ENCODE peak calls at places on chromosomes 16 and 17, in ten cellular contexts. One of them, this sample, is unnamed.

GRCh38 chr16:66487580-66488235 is 60.6 kb downstream of the BEAN1 start:
- DNase-seq in heart right ventricle: no peak
- DNase-seq in CD8-positive, alpha-beta T cell: no peak
- DNase-seq in HepG2: no peak
- DNase-seq in RWPE1: no peak
- DNase-seq in tibial artery: peak; percentile 70
- DNase-seq in brain microvascular endothelial cell: no peak
- DNase-seq in effector memory CD4-positive, alpha-beta T cell: no peak
- DNase-seq in A549: no peak
- DNase-seq in breast epithelium: peak; percentile 19
- DNase-seq in this sample: no peak

GRCh38 chr16:67186550-67186950 is 2.8 kb upstream of the MATCAP1 start:
- DNase-seq in heart right ventricle: no peak
- DNase-seq in CD8-positive, alpha-beta T cell: no peak
- DNase-seq in HepG2: no peak
- DNase-seq in RWPE1: no peak
- DNase-seq in tibial artery: no peak
- DNase-seq in brain microvascular endothelial cell: no peak
- DNase-seq in effector memory CD4-positive, alpha-beta T cell: no peak
- DNase-seq in A549: no peak
- DNase-seq in breast epithelium: no peak
- DNase-seq in this sample: no peak

GRCh38 chr16:86509759-86510464 is 415 bp upstream of the FOXF1 start:
- DNase-seq in heart right ventricle: peak; percentile 54
- DNase-seq in CD8-positive, alpha-beta T cell: no peak
- DNase-seq in HepG2: no peak
- DNase-seq in RWPE1: no peak
- DNase-seq in tibial artery: no peak
- DNase-seq in brain microvascular endothelial cell: no peak
- DNase-seq in effector memory CD4-positive, alpha-beta T cell: no peak
- DNase-seq in A549: no peak
- DNase-seq in breast epithelium: no peak
- DNase-seq in this sample: no peak

GRCh38 chr16:51328708-51329107 is 177.6 kb upstream of the SALL1 start:
- DNase-seq in heart right ventricle: no peak
- DNase-seq in CD8-positive, alpha-beta T cell: no peak
- DNase-seq in HepG2: no peak
- DNase-seq in RWPE1: no peak
- DNase-seq in tibial artery: no peak
- DNase-seq in brain microvascular endothelial cell: no peak
- DNase-seq in effector memory CD4-positive, alpha-beta T cell: no peak
- DNase-seq in A549: no peak
- DNase-seq in breast epithelium: no peak
- DNase-seq in this sample: no peak

GRCh38 chr16:2058901-2059300 is 11.1 kb downstream of the TSC2 start:
- DNase-seq in heart right ventricle: no peak
- DNase-seq in CD8-positive, alpha-beta T cell: no peak
- DNase-seq in HepG2: no peak
- DNase-seq in RWPE1: no peak
- DNase-seq in tibial artery: no peak
- DNase-seq in brain microvascular endothelial cell: no peak
- DNase-seq in effector memory CD4-positive, alpha-beta T cell: no peak
- DNase-seq in A549: no peak
- DNase-seq in breast epithelium: no peak
- DNase-seq in this sample: no peak

GRCh38 chr17:50902768-50903353 is 36.7 kb upstream of the TOB1 start:
- DNase-seq in heart right ventricle: no peak
- DNase-seq in CD8-positive, alpha-beta T cell: no peak
- DNase-seq in HepG2: no peak
- DNase-seq in RWPE1: no peak
- DNase-seq in tibial artery: no peak
- DNase-seq in brain microvascular endothelial cell: no peak
- DNase-seq in effector memory CD4-positive, alpha-beta T cell: no peak
- DNase-seq in A549: no peak
- DNase-seq in breast epithelium: no peak
- DNase-seq in this sample: no peak

GRCh38 chr17:43669971-43670644 is 8.4 kb upstream of the MEOX1 start:
- DNase-seq in heart right ventricle: no peak
- DNase-seq in CD8-positive, alpha-beta T cell: no peak
- DNase-seq in HepG2: peak; percentile 52
- DNase-seq in RWPE1: no peak
- DNase-seq in tibial artery: no peak
- DNase-seq in brain microvascular endothelial cell: no peak
- DNase-seq in effector memory CD4-positive, alpha-beta T cell: no peak
- DNase-seq in A549: no peak
- DNase-seq in breast epithelium: no peak
- DNase-seq in this sample: no peak

GRCh38 chr17:50214986-50215730 is 13.7 kb upstream of the COL1A1 start:
- DNase-seq in heart right ventricle: no peak
- DNase-seq in CD8-positive, alpha-beta T cell: no peak
- DNase-seq in HepG2: no peak
- DNase-seq in RWPE1: no peak
- DNase-seq in tibial artery: no peak
- DNase-seq in brain microvascular endothelial cell: no peak
- DNase-seq in effector memory CD4-positive, alpha-beta T cell: no peak
- DNase-seq in A549: no peak
- DNase-seq in breast epithelium: no peak
- DNase-seq in this sample: no peak

GRCh38 chr17:2712300-2713043 is 908 bp upstream of the CLUH start:
- DNase-seq in heart right ventricle: no peak
- DNase-seq in CD8-positive, alpha-beta T cell: no peak
- DNase-seq in HepG2: no peak
- DNase-seq in RWPE1: no peak
- DNase-seq in tibial artery: no peak
- DNase-seq in brain microvascular endothelial cell: no peak
- DNase-seq in effector memory CD4-positive, alpha-beta T cell: no peak
- DNase-seq in A549: no peak
- DNase-seq in breast epithelium: no peak
- DNase-seq in this sample: no peak

GRCh38 chr17:69954241-69954933 is 120.6 kb upstream of the KCNJ16 start:
- DNase-seq in heart right ventricle: no peak
- DNase-seq in CD8-positive, alpha-beta T cell: no peak
- DNase-seq in HepG2: no peak
- DNase-seq in RWPE1: no peak
- DNase-seq in tibial artery: no peak
- DNase-seq in brain microvascular endothelial cell: no peak
- DNase-seq in effector memory CD4-positive, alpha-beta T cell: no peak
- DNase-seq in A549: no peak
- DNase-seq in breast epithelium: no peak
- DNase-seq in this sample: no peak

DNA sequence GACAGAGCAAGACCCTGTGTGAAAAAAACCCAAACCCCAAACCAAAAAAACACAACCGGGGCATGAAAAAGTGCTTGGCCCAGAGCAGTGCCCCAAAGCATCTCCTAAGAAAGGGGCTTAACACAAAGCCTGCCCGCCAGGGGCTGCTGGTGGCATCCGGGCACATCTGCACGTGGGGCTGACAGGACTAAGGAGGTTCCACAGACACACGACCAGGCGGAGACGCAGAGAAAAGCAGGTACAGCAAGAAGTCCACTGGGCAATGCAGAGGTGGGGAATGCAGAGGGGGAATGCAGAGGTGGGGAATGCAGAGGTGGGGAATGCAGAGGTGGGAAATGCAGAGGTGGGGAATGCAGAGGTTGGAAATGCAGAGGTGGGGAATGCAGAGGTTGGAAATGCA is 109.2 kb downstream of the ZNF778 start:
- DNase-seq in heart right ventricle: no peak
- DNase-seq in CD8-positive, alpha-beta T cell: no peak
- DNase-seq in HepG2: no peak
- DNase-seq in RWPE1: no peak
- DNase-seq in tibial artery: peak; percentile 54
- DNase-seq in brain microvascular endothelial cell: no peak
- DNase-seq in effector memory CD4-positive, alpha-beta T cell: no peak
- DNase-seq in A549: no peak
- DNase-seq in breast epithelium: no peak
- DNase-seq in this sample: no peak
- H3K27ac ChIP-seq in heart right ventricle: no peak overlapping the region
- H3K27ac ChIP-seq in CD8-positive, alpha-beta T cell: no peak overlapping the region
- H3K27ac ChIP-seq in HepG2: no peak overlapping the region
- H3K27ac ChIP-seq in RWPE1: peak overlapping the region; percentile 97
- H3K27ac ChIP-seq in tibial artery: peak overlapping the region; percentile 10
- H3K27ac ChIP-seq in brain microvascular endothelial cell: peak overlapping the region; percentile 79
- H3K27ac ChIP-seq in effector memory CD4-positive, alpha-beta T cell: peak overlapping the region; percentile 30
- H3K27ac ChIP-seq in A549: peak overlapping the region; percentile 99
- H3K27ac ChIP-seq in breast epithelium: no peak overlapping the region
- H3K27ac ChIP-seq in this sample: peak overlapping the region; percentile 56

DNA sequence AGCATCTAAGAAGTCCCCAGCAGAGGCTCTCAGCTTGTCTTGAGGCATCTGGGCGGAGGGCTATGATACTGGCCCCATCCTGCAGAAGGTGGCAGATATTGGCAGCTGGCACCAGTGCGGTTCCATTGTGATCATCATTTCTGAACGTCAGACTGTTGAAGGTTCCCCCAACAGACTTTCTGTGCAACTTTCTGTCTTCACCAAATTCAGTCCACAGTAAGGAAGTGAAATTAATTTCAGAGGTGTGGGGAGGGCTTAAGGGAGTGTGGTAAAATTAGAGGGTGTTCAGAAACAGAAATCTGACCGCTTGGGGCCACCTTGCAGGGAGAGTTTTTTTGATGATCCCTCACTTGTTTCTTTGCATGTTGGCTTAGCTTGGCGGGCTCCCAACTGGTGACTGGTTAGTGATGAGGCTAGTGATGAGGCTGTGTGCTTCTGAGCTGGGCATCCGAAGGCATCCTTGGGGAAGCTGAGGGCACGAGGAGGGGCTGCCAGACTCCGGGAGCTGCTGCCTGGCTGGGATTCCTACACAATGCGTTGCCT is at the start of gene CIITA:
- DNase-seq in heart right ventricle: peak; percentile 65
- DNase-seq in CD8-positive, alpha-beta T cell: peak; percentile 24
- DNase-seq in HepG2: no peak
- DNase-seq in RWPE1: peak; percentile 87
- DNase-seq in tibial artery: peak; percentile 85
- DNase-seq in brain microvascular endothelial cell: peak; percentile 24
- DNase-seq in effector memory CD4-positive, alpha-beta T cell: peak; percentile 11
- DNase-seq in A549: no peak
- DNase-seq in breast epithelium: peak; percentile 58
- DNase-seq in this sample: peak; percentile 74
- H3K27ac ChIP-seq in heart right ventricle: no peak within 1 kb of the TSS
- H3K27ac ChIP-seq in CD8-positive, alpha-beta T cell: peak within 1 kb of the TSS; percentile 34
- H3K27ac ChIP-seq in HepG2: no peak within 1 kb of the TSS
- H3K27ac ChIP-seq in RWPE1: no peak within 1 kb of the TSS
- H3K27ac ChIP-seq in tibial artery: no peak within 1 kb of the TSS
- H3K27ac ChIP-seq in brain microvascular endothelial cell: no peak within 1 kb of the TSS
- H3K27ac ChIP-seq in effector memory CD4-positive, alpha-beta T cell: no peak within 1 kb of the TSS
- H3K27ac ChIP-seq in A549: no peak within 1 kb of the TSS
- H3K27ac ChIP-seq in breast epithelium: no peak within 1 kb of the TSS
- H3K27ac ChIP-seq in this sample: no peak within 1 kb of the TSS

GRCh38 chr16:82991435-82991834 is 364.7 kb downstream of the CDH13 start:
- DNase-seq in heart right ventricle: no peak
- DNase-seq in CD8-positive, alpha-beta T cell: no peak
- DNase-seq in HepG2: no peak
- DNase-seq in RWPE1: no peak
- DNase-seq in tibial artery: no peak
- DNase-seq in brain microvascular endothelial cell: no peak
- DNase-seq in effector memory CD4-positive, alpha-beta T cell: no peak
- DNase-seq in A549: no peak
- DNase-seq in breast epithelium: no peak
- DNase-seq in this sample: no peak

GRCh38 chr16:82990155-82990554 is 363.4 kb downstream of the CDH13 start:
- DNase-seq in heart right ventricle: no peak
- DNase-seq in CD8-positive, alpha-beta T cell: no peak
- DNase-seq in HepG2: no peak
- DNase-seq in RWPE1: no peak
- DNase-seq in tibial artery: no peak
- DNase-seq in brain microvascular endothelial cell: peak; percentile 50
- DNase-seq in effector memory CD4-positive, alpha-beta T cell: no peak
- DNase-seq in A549: no peak
- DNase-seq in breast epithelium: no peak
- DNase-seq in this sample: no peak

GRCh38 chr16:82983390-82983789 is 356.6 kb downstream of the CDH13 start:
- DNase-seq in heart right ventricle: no peak
- DNase-seq in CD8-positive, alpha-beta T cell: no peak
- DNase-seq in HepG2: no peak
- DNase-seq in RWPE1: no peak
- DNase-seq in tibial artery: no peak
- DNase-seq in brain microvascular endothelial cell: no peak
- DNase-seq in effector memory CD4-positive, alpha-beta T cell: no peak
- DNase-seq in A549: no peak
- DNase-seq in breast epithelium: no peak
- DNase-seq in this sample: no peak

GRCh38 chr16:82991941-82992675 is 365.3 kb downstream of the CDH13 start:
- DNase-seq in heart right ventricle: no peak
- DNase-seq in CD8-positive, alpha-beta T cell: no peak
- DNase-seq in HepG2: no peak
- DNase-seq in RWPE1: no peak
- DNase-seq in tibial artery: no peak
- DNase-seq in brain microvascular endothelial cell: no peak
- DNase-seq in effector memory CD4-positive, alpha-beta T cell: no peak
- DNase-seq in A549: no peak
- DNase-seq in breast epithelium: no peak
- DNase-seq in this sample: no peak

DNA sequence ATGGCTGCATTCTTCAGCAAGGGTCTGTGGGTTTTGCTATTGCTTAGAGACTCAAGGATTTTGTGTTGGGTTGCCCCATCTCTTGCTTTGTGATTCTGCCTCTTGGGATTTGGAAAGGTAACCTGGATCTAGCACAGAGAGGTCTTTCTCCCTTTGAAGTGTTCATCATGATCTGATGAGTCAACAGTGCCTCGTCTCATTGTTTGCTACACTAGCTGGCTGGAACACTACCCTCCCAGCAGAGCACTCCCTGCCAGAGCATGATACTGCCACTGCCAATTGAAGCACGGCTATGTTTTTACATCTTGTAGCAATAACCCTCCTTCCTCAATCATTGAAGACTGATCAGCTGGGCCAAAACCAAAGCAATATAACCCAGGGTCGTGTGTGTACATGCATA is 361.0 kb downstream of the CDH13 start:
- DNase-seq in heart right ventricle: no peak
- DNase-seq in CD8-positive, alpha-beta T cell: no peak
- DNase-seq in HepG2: no peak
- DNase-seq in RWPE1: no peak
- DNase-seq in tibial artery: no peak
- DNase-seq in brain microvascular endothelial cell: no peak
- DNase-seq in effector memory CD4-positive, alpha-beta T cell: no peak
- DNase-seq in A549: no peak
- DNase-seq in breast epithelium: no peak
- DNase-seq in this sample: peak; percentile 10
- H3K27ac ChIP-seq in heart right ventricle: no peak overlapping the region
- H3K27ac ChIP-seq in CD8-positive, alpha-beta T cell: no peak overlapping the region
- H3K27ac ChIP-seq in HepG2: no peak overlapping the region
- H3K27ac ChIP-seq in RWPE1: no peak overlapping the region
- H3K27ac ChIP-seq in tibial artery: no peak overlapping the region
- H3K27ac ChIP-seq in brain microvascular endothelial cell: no peak overlapping the region
- H3K27ac ChIP-seq in effector memory CD4-positive, alpha-beta T cell: no peak overlapping the region
- H3K27ac ChIP-seq in A549: no peak overlapping the region
- H3K27ac ChIP-seq in breast epithelium: no peak overlapping the region
- H3K27ac ChIP-seq in this sample: no peak overlapping the region

DNA sequence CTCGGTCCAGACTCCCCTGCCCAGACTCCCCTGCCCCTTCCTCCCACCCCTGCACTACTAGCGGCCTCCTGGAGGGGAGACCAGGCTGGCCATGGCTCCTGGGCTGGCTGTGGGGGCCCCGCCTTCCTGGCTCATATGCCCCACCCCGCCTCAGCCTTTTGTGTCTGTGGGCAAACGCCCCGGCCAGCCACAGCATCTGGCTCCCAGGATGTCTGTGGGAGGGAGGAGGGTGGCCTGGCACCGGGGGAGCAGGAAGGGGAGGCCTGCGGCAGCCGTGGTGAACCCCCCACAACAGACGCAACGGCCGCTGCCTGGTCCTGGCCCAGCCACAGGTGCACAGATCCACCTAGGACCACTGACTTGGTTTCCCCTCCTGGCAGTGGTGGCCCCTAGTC is 32.9 kb downstream of the BAHCC1 start:
- DNase-seq in heart right ventricle: no peak
- DNase-seq in CD8-positive, alpha-beta T cell: no peak
- DNase-seq in HepG2: no peak
- DNase-seq in RWPE1: no peak
- DNase-seq in tibial artery: peak; percentile 88
- DNase-seq in brain microvascular endothelial cell: no peak
- DNase-seq in effector memory CD4-positive, alpha-beta T cell: no peak
- DNase-seq in A549: no peak
- DNase-seq in breast epithelium: no peak
- DNase-seq in this sample: no peak
- H3K27ac ChIP-seq in heart right ventricle: no peak overlapping the region
- H3K27ac ChIP-seq in CD8-positive, alpha-beta T cell: no peak overlapping the region
- H3K27ac ChIP-seq in HepG2: no peak overlapping the region
- H3K27ac ChIP-seq in RWPE1: peak overlapping the region; percentile 84
- H3K27ac ChIP-seq in tibial artery: peak overlapping the region; percentile 37
- H3K27ac ChIP-seq in brain microvascular endothelial cell: no peak overlapping the region
- H3K27ac ChIP-seq in effector memory CD4-positive, alpha-beta T cell: no peak overlapping the region
- H3K27ac ChIP-seq in A549: peak overlapping the region; percentile 84
- H3K27ac ChIP-seq in breast epithelium: no peak overlapping the region
- H3K27ac ChIP-seq in this sample: no peak overlapping the region